ENCODE peak calls at places on chromosomes 4 and X, in four cellular contexts. Y is K562, N is Panc1, X is upper lobe of left lung. M is an unnamed sample.

GRCh38 chr4:172650758-172651495 is 517.7 kb upstream of the GALNT7 start:
- ATAC-seq in N (no peak), Y (no peak), X (no peak), M (no peak)

GRCh38 chr4:83082777-83083176 is 31.8 kb downstream of the PLAC8 start:
- ATAC-seq in X (peak), N (peak), Y (no peak), M (no peak)

GRCh38 chr4:135274461-135274860 is 1072.9 kb upstream of the PABPC4L start:
- ATAC-seq in N (no peak), Y (no peak), X (no peak), M (no peak)

GRCh38 chr4:170122252-170122651 is 32.5 kb upstream of the AADAT start:
- ATAC-seq in X (no peak), Y (no peak), N (no peak), M (no peak)

GRCh38 chrX:41922125-41922521 is 1.2 kb downstream of the CASK start:
- ATAC-seq in X (no peak), N (no peak), Y (no peak), M (no peak)

GRCh38 chr4:73170518-73171198 is 87.9 kb downstream of the ANKRD17 start:
- ATAC-seq in Y (no peak), X (no peak), N (no peak), M (no peak)

GRCh38 chr4:24800273-24800880 is 5.0 kb downstream of the SOD3 start:
- ATAC-seq in X (no peak), Y (no peak), N (no peak), M (no peak)

GRCh38 chrX:126376465-126376864 is 176.1 kb downstream of the DCAF12L1 start:
- ATAC-seq in N (no peak), Y (no peak), X (no peak), M (no peak)

GRCh38 chr4:83012631-83013419 is 2.2 kb upstream of the LIN54 start:
- ATAC-seq in Y (peak), N (peak), X (peak), M (peak)

GRCh38 chrX:16559206-16559619 is 90.7 kb upstream of the S100G start:
- ATAC-seq in N (no peak), X (no peak), Y (no peak), M (no peak)

GRCh38 chrX:109352121-109352556 is 129.7 kb downstream of the GUCY2F start:
- ATAC-seq in N (no peak), Y (no peak), X (peak), M (peak)

GRCh38 chr4:40502936-40503335 is 126.7 kb downstream of the RBM47 start:
- ATAC-seq in X (peak), Y (peak), N (no peak), M (no peak)

GRCh38 chr4:165293927-165294649 is 33.4 kb upstream of the MSMO1 start:
- ATAC-seq in N (no peak), Y (no peak), X (no peak), M (peak)

GRCh38 chrX:67523002-67523711 is 20.7 kb upstream of the AR start:
- ATAC-seq in Y (no peak), N (no peak), X (no peak), M (no peak)

GRCh38 chrX:51894697-51895336 is 1.4 kb downstream of the MAGED1 start:
- ATAC-seq in Y (no peak), X (no peak), N (no peak), M (no peak)

GRCh38 chr4:19002170-19002569 is 980.6 kb upstream of the LCORL start:
- ATAC-seq in N (no peak), Y (no peak), X (no peak), M (no peak)

GRCh38 chr4:86944964-86945781 is 10.4 kb downstream of the AFF1 start:
- ATAC-seq in Y (peak), N (no peak), X (no peak), M (no peak)

GRCh38 chrX:39679497-39680157 is 418.1 kb downstream of the BCOR start:
- ATAC-seq in N (no peak), Y (no peak), X (no peak), M (no peak)

GRCh38 chr4:108244576-108244975 is 75.8 kb upstream of the LEF1 start:
- ATAC-seq in X (no peak), Y (no peak), N (no peak), M (no peak)

GRCh38 chr4:151674804-151675290 is 86.0 kb downstream of the GATB start:
- ATAC-seq in Y (no peak), X (peak), N (no peak), M (peak)

GRCh38 chr4:72909461-72909860 is 160.1 kb downstream of the COX18 start:
- ATAC-seq in X (peak), N (no peak), Y (peak), M (no peak)

GRCh38 chr4:130249002-130249401 is 1153.0 kb downstream of the C4orf33 start:
- ATAC-seq in Y (no peak), N (no peak), X (no peak), M (no peak)

GRCh38 chr4:764405-765169 is 59.0 kb downstream of the PCGF3 start:
- ATAC-seq in N (no peak), X (no peak), Y (no peak), M (no peak)

GRCh38 chr4:185183622-185184281 is 20.0 kb downstream of the CFAP97 start:
- ATAC-seq in Y (peak), N (peak), X (peak), M (peak)
- TF ChIP-seq POLR2AphosphoS5 in Y (peak), N (no peak), X (no peak), M (peak)

GRCh38 chr4:8402640-8403039 is 37.9 kb downstream of the ACOX3 start:
- ATAC-seq in N (no peak), X (peak), Y (no peak), M (peak)
- TF ChIP-seq POLR2AphosphoS5 in N (no peak), X (no peak), Y (no peak), M (peak)

GRCh38 chr4:105466580-105466979 is 7.3 kb downstream of the PPA2 start:
- ATAC-seq in Y (no peak), N (no peak), X (no peak), M (no peak)

GRCh38 chr4:105474110-105474518 is 252 bp upstream of the PPA2 start:
- ATAC-seq in Y (no peak), X (peak), N (no peak), M (peak)

GRCh38 chr4:105472871-105473339 is 957 bp downstream of the PPA2 start:
- ATAC-seq in N (no peak), Y (peak), X (no peak), M (peak)

GRCh38 chr4:105473340-105474109 is at the start of gene PPA2:
- ATAC-seq in Y (peak), N (peak), X (peak), M (peak)

GRCh38 chr4:105471566-105472176 is 2.2 kb downstream of the PPA2 start:
- ATAC-seq in N (peak), X (peak), Y (peak), M (no peak)
- TF ChIP-seq POLR2AphosphoS5 in N (no peak), X (no peak), Y (peak), M (peak)

GRCh38 chr4:185936650-185937376 is 124.8 kb upstream of the SORBS2 start:
- ATAC-seq in Y (no peak), X (no peak), N (no peak), M (no peak)
- TF ChIP-seq POLR2AphosphoS5 in Y (no peak), X (no peak), N (no peak), M (no peak)

M was measured in gastroesophageal sphincter.